ENCODE peak calls at places on chromosomes 1 and 21, in seven cellular contexts. I is right cardiac atrium; M is stimulated activated CD4-positive, alpha-beta T cell treated with anti-CD3 and anti-CD28 coated beads, TNF-alpha, amount 100 ng/mL, for 1 hour; Y is cardiac muscle cell; K is fibroblast of lung; X is OCI-M1; U is C1 segment of cervical spinal cord. P is an unnamed sample.
A peak's percentile ranks its signal among the peaks of the same experiment; 100 is the strongest.

GRCh38 chr1:207429963-207430362 is 24.2 kb upstream of the CR2 start:
- DNase-seq in U (no peak), X (peak; percentile 70), I (no peak), M (no peak), Y (no peak), K (no peak), P (no peak)

GRCh38 chr21:38898422-38899098 is 92.8 kb downstream of the ETS2 start:
- DNase-seq in I (no peak), Y (no peak), X (peak; percentile 30), U (no peak), K (no peak), M (no peak), P (no peak)

GRCh38 chr1:205417884-205418283 is 4.0 kb downstream of the LEMD1 start:
- DNase-seq in U (no peak), M (no peak), Y (peak; percentile 65), K (no peak), X (no peak), I (no peak), P (no peak)

GRCh38 chr1:150575518-150576366 is 3.7 kb downstream of the MCL1 start:
- DNase-seq in I (no peak), K (peak; percentile 61), M (no peak), U (no peak), Y (no peak), X (no peak), P (no peak)

GRCh38 chr1:60281360-60281932 is 207.9 kb upstream of the C1orf87 start:
- DNase-seq in X (peak; percentile 78), U (peak; percentile 29), I (peak; percentile 51), K (peak; percentile 75), Y (peak; percentile 81), M (no peak), P (peak; percentile 83)

GRCh38 chr21:33419538-33420123 is 16.4 kb downstream of the IFNGR2 start:
- DNase-seq in K (peak; percentile 96), Y (no peak), U (no peak), I (peak; percentile 64), M (no peak), X (no peak), P (no peak)

GRCh38 chr1:154730251-154730650 is 122.3 kb upstream of the ADAR start:
- DNase-seq in M (no peak), I (no peak), U (no peak), X (peak; percentile 71), K (no peak), Y (no peak), P (no peak)

GRCh38 chr1:107965112-107965991 is at the start of gene VAV3:
- DNase-seq in Y (peak; percentile 85), X (no peak), U (peak; percentile 12), M (peak; percentile 54), I (peak; percentile 88), K (peak; percentile 61), P (no peak)

GRCh38 chr1:167876597-167877175 is 37.2 kb downstream of the ADCY10 start:
- DNase-seq in K (no peak), X (no peak), I (no peak), Y (no peak), U (no peak), M (no peak), P (no peak)

GRCh38 chr1:153771841-153772593 is 3.2 kb upstream of the SLC27A3 start:
- DNase-seq in M (no peak), I (no peak), K (no peak), U (no peak), X (no peak), Y (no peak), P (no peak)

GRCh38 chr1:6099787-6100765 is 54.4 kb downstream of the KCNAB2 start:
- DNase-seq in X (no peak), I (no peak), U (no peak), M (no peak), Y (no peak), K (no peak), P (no peak)

GRCh38 chr1:31987231-31987630 is 26.4 kb upstream of the KHDRBS1 start:
- DNase-seq in K (no peak), I (no peak), M (no peak), X (no peak), U (no peak), Y (peak; percentile 17), P (no peak)

GRCh38 chr1:200889571-200889970 is 5.1 kb upstream of the INAVA start:
- DNase-seq in U (no peak), K (no peak), X (no peak), M (no peak), Y (no peak), I (no peak), P (no peak)

GRCh38 chr1:87684786-87685185 is 356.1 kb downstream of the LMO4 start:
- DNase-seq in I (peak; percentile 20), Y (no peak), M (no peak), K (peak; percentile 74), U (peak; percentile 4), X (no peak), P (no peak)

GRCh38 chr1:147080013-147080661 is 92.1 kb downstream of the PRKAB2 start:
- DNase-seq in I (no peak), K (no peak), Y (peak; percentile 40), X (no peak), U (no peak), M (no peak), P (no peak)

GRCh38 chr1:243313635-243314536 is 58.0 kb downstream of the SDCCAG8 start:
- DNase-seq in X (no peak), M (no peak), Y (no peak), K (no peak), I (no peak), U (no peak), P (no peak)

GRCh38 chr1:3313579-3313955 is 140.9 kb upstream of the ARHGEF16 start:
- DNase-seq in X (no peak), U (no peak), M (no peak), K (peak; percentile 95), Y (no peak), I (peak; percentile 96), P (no peak)

GRCh38 chr1:33433509-33434362 is 2.8 kb upstream of the PHC2 start:
- DNase-seq in Y (no peak), X (peak; percentile 56), U (no peak), K (peak; percentile 100), M (no peak), I (peak; percentile 22), P (peak; percentile 99)

GRCh38 chr1:224203243-224204016 is 20.4 kb downstream of the DEGS1 start:
- DNase-seq in K (peak; percentile 79), Y (no peak), X (peak; percentile 28), U (no peak), I (peak; percentile 36), M (no peak), P (no peak)

GRCh38 chr1:15409400-15410222 is at the start of gene EFHD2:
- DNase-seq in I (peak; percentile 87), Y (peak; percentile 87), K (peak; percentile 71), X (peak; percentile 80), U (no peak), M (peak; percentile 74), P (no peak)

GRCh38 chr1:43205671-43206070 is 33.5 kb downstream of the CFAP57 start:
- DNase-seq in Y (no peak), U (no peak), K (peak; percentile 17), X (no peak), M (no peak), I (no peak), P (no peak)

GRCh38 chr1:15220825-15221431 is 26.1 kb upstream of the FHAD1 start:
- DNase-seq in X (peak; percentile 43), U (no peak), M (no peak), Y (peak; percentile 45), K (no peak), I (no peak), P (no peak)

GRCh38 chr1:242802973-242803372 is 278.5 kb upstream of the PLD5 start:
- DNase-seq in K (no peak), M (no peak), Y (no peak), I (no peak), U (no peak), X (no peak), P (no peak)

GRCh38 chr21:38796426-38796825 is 9.3 kb upstream of the ETS2 start:
- DNase-seq in U (no peak), I (no peak), Y (no peak), X (no peak), M (no peak), K (peak; percentile 58), P (no peak)

P was measured in HCT116.